ENCODE peak calls at places on chromosomes 2 and 18, in nine cellular contexts. H, I, R, J, D, O, C, E and Y are unnamed samples.

GRCh38 chr2:231467613-231468525 is 3.6 kb upstream of the NCL start:
- DNase-seq in H (no peak), I (no peak), R (no peak), J (no peak), D (no peak), O (no peak), C (no peak), E (no peak), Y (no peak)

GRCh38 chr2:240933966-240934700 is 28.0 kb downstream of the CROCC2 start:
- DNase-seq in H (no peak), I (no peak), R (no peak), J (peak; percentile 69), D (no peak), O (no peak), C (no peak), E (peak; percentile 15), Y (no peak)

GRCh38 chr2:209933499-209934458 is 68.7 kb upstream of the RPE start:
- DNase-seq in H (peak; percentile 91), I (peak; percentile 88), R (no peak), J (peak; percentile 73), D (peak; percentile 85), O (peak; percentile 72), C (no peak), E (no peak), Y (peak; percentile 35)

GRCh38 chr2:24920813-24921441 is 890 bp upstream of the ADCY3 start:
- DNase-seq in H (no peak), I (no peak), R (no peak), J (no peak), D (no peak), O (peak; percentile 10), C (peak; percentile 41), E (no peak), Y (no peak)

GRCh38 chr2:25279091-25279651 is 62.6 kb downstream of the DNMT3A start:
- DNase-seq in H (no peak), I (peak; percentile 33), R (no peak), J (peak; percentile 82), D (peak; percentile 35), O (peak; percentile 93), C (peak; percentile 91), E (peak; percentile 65), Y (no peak)

GRCh38 chr2:97706708-97707345 is 6.5 kb upstream of the ZAP70 start:
- DNase-seq in H (no peak), I (no peak), R (no peak), J (no peak), D (no peak), O (no peak), C (no peak), E (no peak), Y (no peak)

GRCh38 chr2:31813016-31813415 is 197.8 kb downstream of the MEMO1 start:
- DNase-seq in H (no peak), I (no peak), R (no peak), J (no peak), D (no peak), O (no peak), C (no peak), E (no peak), Y (no peak)

GRCh38 chr18:22336406-22336805 is 81.3 kb downstream of the CTAGE1 start:
- DNase-seq in H (no peak), I (no peak), R (no peak), J (no peak), D (no peak), O (no peak), C (no peak), E (no peak), Y (no peak)

GRCh38 chr2:172870396-172870795 is 134.8 kb downstream of the RAPGEF4 start:
- DNase-seq in H (no peak), I (no peak), R (no peak), J (no peak), D (no peak), O (no peak), C (no peak), E (no peak), Y (no peak)

GRCh38 chr18:55779461-55779710 is 191.4 kb upstream of the TCF4 start:
- DNase-seq in H (no peak), I (peak; percentile 26), R (no peak), J (no peak), D (peak; percentile 42), O (no peak), C (peak; percentile 6), E (peak; percentile 46), Y (no peak)

GRCh38 chr2:57549642-57550102 is 496.9 kb upstream of the VRK2 start:
- DNase-seq in H (no peak), I (no peak), R (peak; percentile 53), J (no peak), D (peak; percentile 39), O (peak; percentile 15), C (peak; percentile 32), E (no peak), Y (no peak)

GRCh38 chr2:51710222-51710621 is 678.3 kb upstream of the NRXN1 start:
- DNase-seq in H (no peak), I (no peak), R (peak; percentile 19), J (peak; percentile 32), D (no peak), O (no peak), C (peak; percentile 10), E (no peak), Y (no peak)

GRCh38 chr2:179179719-179180118 is 84.9 kb downstream of the SESTD1 start:
- DNase-seq in H (no peak), I (no peak), R (no peak), J (no peak), D (no peak), O (no peak), C (no peak), E (no peak), Y (no peak)
- H3K4me3 ChIP-seq in H (no peak overlapping the region), I (no peak overlapping the region), R (no peak overlapping the region), J (no peak overlapping the region), D (no peak overlapping the region), O (no peak overlapping the region), C (no peak overlapping the region), E (no peak overlapping the region), Y (no peak overlapping the region)

GRCh38 chr2:227177592-227178336 is 13.3 kb downstream of the COL4A3 start:
- DNase-seq in H (no peak), I (no peak), R (no peak), J (no peak), D (no peak), O (no peak), C (no peak), E (no peak), Y (no peak)

GRCh38 chr2:227180286-227180685 is 15.9 kb downstream of the COL4A3 start:
- DNase-seq in H (no peak), I (no peak), R (no peak), J (peak; percentile 84), D (no peak), O (no peak), C (no peak), E (peak; percentile 24), Y (no peak)

GRCh38 chr2:227182765-227183164 is 18.3 kb downstream of the COL4A3 start:
- DNase-seq in H (no peak), I (no peak), R (no peak), J (no peak), D (no peak), O (no peak), C (no peak), E (no peak), Y (no peak)

GRCh38 chr2:227183657-227184367 is 19.4 kb downstream of the COL4A3 start:
- DNase-seq in H (no peak), I (no peak), R (no peak), J (no peak), D (peak; percentile 4), O (no peak), C (no peak), E (no peak), Y (no peak)

DNA sequence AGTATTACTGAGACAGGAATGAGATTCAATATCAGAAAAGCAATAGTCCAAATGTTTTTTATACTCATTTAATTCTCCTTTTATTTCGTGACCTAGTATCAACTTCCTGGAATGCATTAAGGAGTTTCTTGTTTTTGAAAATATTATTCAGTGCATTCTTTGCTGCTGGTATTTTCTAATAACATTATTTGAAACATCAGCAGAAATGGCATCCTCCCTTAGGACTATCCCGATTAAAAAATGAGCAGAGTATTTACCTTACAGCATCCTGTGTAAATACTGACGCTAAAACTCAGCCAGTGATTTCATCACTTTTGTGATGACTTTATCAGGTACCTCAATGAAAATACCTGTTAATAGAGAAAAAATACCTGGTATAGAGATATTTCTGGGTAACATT is 16.3 kb downstream of the COL4A3 start:
- DNase-seq in H (no peak), I (no peak), R (no peak), J (no peak), D (no peak), O (no peak), C (no peak), E (no peak), Y (no peak)
- H3K4me3 ChIP-seq in H (no peak overlapping the region), I (no peak overlapping the region), R (no peak overlapping the region), J (no peak overlapping the region), D (no peak overlapping the region), O (no peak overlapping the region), C (no peak overlapping the region), E (no peak overlapping the region), Y (no peak overlapping the region)

DNA sequence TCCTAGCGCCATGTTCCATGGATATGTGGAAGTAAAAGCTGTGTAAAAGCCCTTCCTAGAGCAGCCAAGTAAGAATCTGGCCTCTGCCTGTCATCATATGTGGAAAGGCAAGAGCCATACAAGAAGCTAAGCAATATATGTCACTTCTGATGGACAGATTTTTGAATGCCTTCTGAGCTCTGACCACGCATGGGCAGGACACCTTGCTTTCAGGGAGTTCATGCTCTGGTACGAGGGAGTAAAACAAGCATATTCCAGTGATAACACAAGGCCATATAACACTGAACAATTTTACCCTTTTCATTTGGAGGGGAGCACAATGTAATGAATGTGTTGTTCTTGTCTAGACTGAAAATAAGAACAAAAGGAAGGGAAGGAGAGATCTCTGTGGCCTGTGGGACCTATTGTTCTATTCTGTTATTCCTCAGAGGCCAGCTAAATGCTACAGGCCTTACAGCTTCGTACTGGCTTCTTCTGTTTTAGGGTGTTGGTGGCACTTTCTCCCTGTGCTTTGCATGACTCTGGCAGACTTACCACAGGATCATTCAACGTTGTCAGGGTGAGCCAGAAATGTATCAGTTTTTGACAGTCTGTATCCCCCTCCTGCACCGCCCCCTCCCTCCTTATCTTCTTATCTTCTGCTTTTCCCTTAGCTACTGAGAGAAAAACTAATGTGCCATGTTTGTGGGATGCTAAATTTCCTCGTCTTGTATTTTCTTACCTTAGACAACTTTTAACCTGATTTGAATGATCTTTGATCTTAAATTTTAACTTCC is 99.5 kb downstream of the MAP4K4 start:
- DNase-seq in H (no peak), I (no peak), R (no peak), J (no peak), D (no peak), O (no peak), C (no peak), E (no peak), Y (no peak)
- H3K4me3 ChIP-seq in H (no peak overlapping the region), I (no peak overlapping the region), R (no peak overlapping the region), J (no peak overlapping the region), D (no peak overlapping the region), O (no peak overlapping the region), C (no peak overlapping the region), E (no peak overlapping the region), Y (no peak overlapping the region)

DNA sequence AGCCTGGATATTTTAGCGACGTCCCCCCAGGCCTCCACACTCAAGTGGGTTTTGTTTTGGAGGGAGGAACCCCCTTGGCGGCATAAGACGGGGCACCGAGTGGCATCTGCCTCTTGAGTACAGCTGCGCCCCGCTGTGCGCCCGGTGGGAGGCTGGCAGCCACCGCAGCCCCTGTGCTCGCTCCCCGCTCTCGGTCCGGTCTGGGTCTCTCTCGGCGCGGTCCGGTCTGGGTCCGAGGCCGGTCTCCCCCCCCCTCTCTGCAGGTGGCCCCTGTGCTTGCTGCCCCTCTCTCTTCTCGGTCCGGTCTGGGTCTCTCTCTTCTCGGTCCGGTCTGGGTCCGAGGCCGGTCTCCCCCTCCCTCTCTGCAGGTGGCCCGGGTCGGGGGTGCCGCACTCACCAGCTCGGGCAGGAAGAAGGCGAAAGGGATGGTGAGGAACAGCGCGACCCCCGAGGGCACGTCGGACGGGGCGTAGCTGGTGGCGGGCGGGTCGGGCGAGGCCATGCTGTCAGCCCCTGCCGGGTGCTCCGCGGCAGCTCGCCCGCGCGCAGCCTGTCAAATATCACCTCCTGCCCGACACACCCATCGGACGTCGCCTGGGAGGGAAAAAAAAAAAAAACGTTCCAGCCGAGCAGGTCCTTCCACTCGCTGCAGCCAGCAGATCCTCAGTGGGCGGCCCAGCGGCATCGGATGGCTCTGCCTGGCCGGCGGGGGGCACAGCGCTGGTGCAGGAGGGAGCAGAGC is at the start of gene MALL:
- DNase-seq in H (peak; percentile 69), I (no peak), R (peak; percentile 55), J (no peak), D (peak; percentile 65), O (peak; percentile 78), C (no peak), E (no peak), Y (no peak)
- H3K4me3 ChIP-seq in H (peak within 1 kb of the TSS; percentile 81), I (peak within 1 kb of the TSS; percentile 43), R (no peak within 1 kb of the TSS), J (peak within 1 kb of the TSS; percentile 29), D (peak within 1 kb of the TSS; percentile 76), O (peak within 1 kb of the TSS; percentile 92), C (no peak within 1 kb of the TSS), E (peak within 1 kb of the TSS; percentile 56), Y (peak within 1 kb of the TSS; percentile 37)